ENCODE peak calls at places on chromosomes 11 and 22, in six cellular contexts. Z is BJ, S is astrocyte of the spinal cord, M is uterus, H is fibroblast of lung, I is Peyer's patch. O is an unnamed sample.

GRCh38 chr11:100629671-100630070 is 57.4 kb upstream of the ARHGAP42 start:
- DNase-seq in Z (no peak), H (no peak), S (no peak), I (no peak), M (no peak), O (no peak)

GRCh38 chr11:117096140-117096972 is 1.9 kb downstream of the SIK3 start:
- DNase-seq in I (no peak), H (peak), S (no peak), Z (peak), M (no peak), O (peak)

GRCh38 chr22:23180301-23180892 is at the start of gene BCR:
- DNase-seq in S (peak), I (peak), H (peak), Z (no peak), M (peak), O (peak)

GRCh38 chr11:118530180-118530682 is 761 bp upstream of the TMEM25 start:
- DNase-seq in Z (no peak), I (peak), M (no peak), S (peak), H (peak), O (peak)

GRCh38 chr11:72146625-72147024 is 11.1 kb downstream of the FOLR3 start:
- DNase-seq in Z (no peak), H (no peak), M (no peak), S (no peak), I (no peak), O (no peak)

GRCh38 chr11:131154329-131154728 is 216.1 kb upstream of the NTM start:
- DNase-seq in I (no peak), H (no peak), S (no peak), M (no peak), Z (no peak), O (no peak)

GRCh38 chr22:41913842-41914534 is 886 bp downstream of the SHISA8 start:
- DNase-seq in Z (no peak), I (no peak), M (no peak), H (no peak), S (no peak), O (no peak)

GRCh38 chr11:82546556-82547162 is 187.0 kb downstream of the FAM181B start:
- DNase-seq in Z (no peak), H (no peak), M (no peak), I (no peak), S (no peak), O (no peak)

GRCh38 chr11:76704171-76704948 is 33.8 kb upstream of the LRRC32 start:
- DNase-seq in H (no peak), I (no peak), M (no peak), Z (no peak), S (no peak), O (no peak)

GRCh38 chr11:41461057-41461681 is 1.7 kb upstream of the LRRC4C start:
- DNase-seq in H (no peak), Z (no peak), S (peak), I (no peak), M (no peak), O (no peak)

GRCh38 chr22:35538801-35539321 is 1.8 kb upstream of the RASD2 start:
- DNase-seq in M (no peak), H (no peak), I (no peak), Z (no peak), S (no peak), O (peak)

GRCh38 chr11:134880788-134881187 is 468.7 kb upstream of the B3GAT1 start:
- DNase-seq in I (no peak), S (no peak), Z (no peak), M (no peak), H (no peak), O (no peak)

GRCh38 chr22:40377931-40378330 is 7.5 kb downstream of the SGSM3 start:
- DNase-seq in H (no peak), S (no peak), I (no peak), Z (no peak), M (no peak), O (no peak)

GRCh38 chr22:28864878-28865596 is 18.3 kb upstream of the ZNRF3 start:
- DNase-seq in M (no peak), I (no peak), S (no peak), Z (no peak), H (no peak), O (no peak)

GRCh38 chr11:134763030-134763388 is 351.0 kb upstream of the B3GAT1 start:
- DNase-seq in S (no peak), I (no peak), H (no peak), Z (no peak), M (no peak), O (no peak)

GRCh38 chr22:20315337-20316216 is 4.3 kb downstream of the DGCR6L start:
- DNase-seq in M (no peak), Z (no peak), S (no peak), H (no peak), I (peak), O (no peak)

GRCh38 chr11:64206457-64207246 is at the start of gene FERMT3:
- DNase-seq in S (no peak), Z (no peak), M (no peak), H (no peak), I (peak), O (no peak)

GRCh38 chr11:34824425-34824824 is 91.8 kb downstream of the APIP start:
- DNase-seq in M (no peak), S (no peak), Z (no peak), H (no peak), I (no peak), O (no peak)

GRCh38 chr11:15929371-15929801 is 427.0 kb downstream of the SOX6 start:
- DNase-seq in Z (no peak), M (no peak), S (no peak), H (no peak), I (no peak), O (no peak)

GRCh38 chr11:113618360-113618759 is 87.7 kb downstream of the TMPRSS5 start:
- DNase-seq in M (no peak), Z (no peak), H (peak), S (peak), I (no peak), O (no peak)

GRCh38 chr11:77406396-77406795 is 67.5 kb downstream of the PAK1 start:
- DNase-seq in H (no peak), Z (no peak), I (no peak), S (no peak), M (no peak), O (no peak)

GRCh38 chr11:76337469-76337868 is 43.5 kb downstream of the THAP12 start:
- DNase-seq in I (no peak), Z (no peak), S (no peak), H (no peak), M (no peak), O (no peak)

GRCh38 chr22:45263790-45264269 is 20.9 kb upstream of the UPK3A start:
- DNase-seq in S (peak), M (peak), Z (no peak), H (peak), I (peak), O (peak)

GRCh38 chr11:104892723-104893511 is 5.3 kb downstream of the CASP12 start:
- DNase-seq in I (no peak), S (peak), Z (no peak), M (no peak), H (peak), O (peak)

GRCh38 chr11:14411818-14412217 is 52.8 kb upstream of the RRAS2 start:
- DNase-seq in M (no peak), H (peak), Z (peak), S (peak), I (no peak), O (peak)

GRCh38 chr11:27701262-27702105 is 1.2 kb upstream of the BDNF start:
- DNase-seq in M (no peak), H (peak), I (no peak), Z (no peak), S (peak), O (peak)

GRCh38 chr11:62398011-62398994 is 20.5 kb upstream of the SCGB1A1 start:
- DNase-seq in S (no peak), M (peak), H (peak), I (no peak), Z (peak), O (peak)

GRCh38 chr11:69296890-69297224 is 2.9 kb downstream of the MYEOV start:
- DNase-seq in I (no peak), S (no peak), Z (no peak), H (no peak), M (no peak), O (no peak)

GRCh38 chr22:41092023-41092817 is at the start of gene EP300:
- DNase-seq in I (peak), Z (peak), S (peak), H (peak), M (peak), O (peak)

GRCh38 chr22:49903322-49904039 is 14.8 kb downstream of the ALG12 start:
- DNase-seq in M (no peak), Z (no peak), I (no peak), S (no peak), H (no peak), O (no peak)

GRCh38 chr11:134579709-134580634 is 167.9 kb upstream of the B3GAT1 start:
- DNase-seq in I (peak), Z (no peak), H (no peak), M (no peak), S (no peak), O (no peak)

GRCh38 chr11:16788141-16789060 is 50.0 kb downstream of the C11orf58 start:
- DNase-seq in H (peak), I (peak), Z (no peak), M (peak), S (peak), O (peak)

GRCh38 chr11:2150206-2150847 is 10.7 kb downstream of the INS start:
- DNase-seq in I (no peak), Z (no peak), H (peak), S (peak), M (no peak), O (peak)

GRCh38 chr11:117070016-117070415 is 28.2 kb downstream of the SIK3 start:
- DNase-seq in I (no peak), S (no peak), H (no peak), M (no peak), Z (no peak), O (peak)

GRCh38 chr11:106077609-106078517 is at the start of gene AASDHPPT:
- DNase-seq in S (peak), H (peak), Z (no peak), M (no peak), I (no peak), O (no peak)

GRCh38 chr22:43262990-43263644 is 76.2 kb upstream of the TTLL12 start:
- DNase-seq in I (no peak), H (peak), M (no peak), S (no peak), Z (no peak), O (peak)

GRCh38 chr22:42918500-42918899 is 61.4 kb upstream of the ARFGAP3 start:
- DNase-seq in Z (no peak), M (no peak), H (no peak), S (no peak), I (no peak), O (no peak)

GRCh38 chr22:27046603-27047002 is 389.2 kb downstream of the MIAT start:
- DNase-seq in M (no peak), S (no peak), Z (no peak), I (no peak), H (no peak), O (no peak)

GRCh38 chr11:36167073-36167472 is 122.2 kb downstream of the COMMD9 start:
- DNase-seq in I (no peak), H (no peak), M (no peak), Z (no peak), S (no peak), O (no peak)

GRCh38 chr11:36162282-36162825 is 126.9 kb downstream of the COMMD9 start:
- DNase-seq in M (no peak), H (no peak), I (no peak), Z (no peak), S (no peak), O (no peak)

GRCh38 chr11:36162909-36163434 is 126.3 kb downstream of the COMMD9 start:
- DNase-seq in S (no peak), M (no peak), I (no peak), H (no peak), Z (no peak), O (no peak)

GRCh38 chr11:36165638-36166389 is 123.4 kb downstream of the COMMD9 start:
- DNase-seq in M (no peak), Z (no peak), I (no peak), S (no peak), H (peak), O (peak)

DNA sequence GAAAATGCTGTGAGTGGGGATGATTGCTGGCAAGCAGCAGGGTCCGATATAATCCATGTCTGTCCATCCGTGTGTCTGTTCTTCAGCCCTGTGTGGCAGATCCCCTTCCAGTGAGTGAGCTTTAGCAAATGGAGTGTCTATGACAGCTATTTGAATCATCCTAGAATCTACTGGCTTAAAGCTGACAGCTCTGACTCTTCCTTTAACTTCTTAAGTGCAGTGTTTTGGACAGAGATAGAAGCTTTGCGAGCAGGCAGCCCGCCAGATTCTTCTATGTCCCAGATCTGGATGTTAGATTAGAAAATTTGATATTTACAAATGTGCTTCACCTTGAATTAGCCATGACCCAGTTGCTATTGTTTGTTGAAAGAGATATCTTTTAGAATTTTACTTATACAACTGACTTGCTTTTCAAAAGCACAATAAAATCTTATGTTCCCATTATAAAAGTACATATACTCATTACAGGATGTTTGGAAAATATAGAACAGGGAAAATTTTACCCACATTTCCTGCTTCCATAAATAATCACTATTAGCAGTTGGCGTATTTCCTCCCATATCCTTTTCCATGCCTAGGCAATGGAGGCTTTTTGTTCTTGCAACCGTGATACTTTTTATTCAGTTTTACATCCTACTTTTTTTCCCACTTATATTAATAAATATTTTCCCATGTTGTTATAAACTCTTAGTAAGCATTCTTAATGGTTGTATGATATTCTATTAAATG is 124.5 kb downstream of the COMMD9 start:
- DNase-seq in H (peak), I (no peak), Z (no peak), M (no peak), S (no peak), O (peak)
- H3K4me3 ChIP-seq in H (no peak), I (no peak), Z (no peak), M (no peak), S (no peak), O (no peak)

DNA sequence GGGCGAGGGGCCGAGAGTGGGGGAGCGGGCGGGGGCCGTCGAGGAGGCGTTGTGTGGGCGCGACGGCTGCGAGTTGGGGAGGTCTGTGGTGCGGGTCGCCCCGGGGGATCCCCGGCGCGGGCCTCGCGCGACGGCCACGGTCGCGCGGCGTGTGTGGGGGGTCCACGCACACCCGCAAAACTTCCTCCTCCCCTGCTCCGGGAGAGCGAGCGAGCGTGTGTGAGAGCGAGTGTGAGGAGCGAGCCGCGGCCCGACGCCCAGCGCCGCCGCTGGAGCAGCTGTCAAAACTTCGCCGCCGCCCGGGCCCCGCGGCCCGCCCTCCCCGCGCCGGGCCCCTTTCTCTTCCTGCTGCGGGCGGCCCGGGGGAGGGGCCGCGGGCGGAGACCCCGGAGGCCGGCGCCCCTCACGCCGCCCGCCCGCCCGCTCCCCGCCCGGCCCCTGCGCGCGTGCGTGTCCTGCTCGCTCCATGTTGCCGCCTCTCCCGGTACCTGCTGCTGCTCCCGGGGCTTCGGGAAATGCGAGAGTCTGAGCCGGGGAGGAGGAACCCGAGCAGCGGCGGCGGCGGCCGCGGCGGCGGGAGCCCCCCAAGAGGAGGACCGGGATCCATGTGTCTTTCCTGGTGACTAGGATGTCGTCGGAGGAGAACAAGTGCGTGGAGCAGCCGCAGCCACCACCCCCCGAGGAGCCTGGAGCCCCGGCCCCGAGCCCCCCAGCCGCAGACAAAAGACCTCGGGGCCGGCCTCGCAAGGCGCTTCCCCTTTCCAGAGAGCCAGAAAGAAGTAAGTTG is 9.0 kb upstream of the CCT8L2 start:
- DNase-seq in H (no peak), Z (no peak), S (no peak), M (peak), I (no peak), O (no peak)
- H3K4me3 ChIP-seq in H (peak), Z (peak), S (no peak), M (no peak), I (no peak), O (no peak)

DNA sequence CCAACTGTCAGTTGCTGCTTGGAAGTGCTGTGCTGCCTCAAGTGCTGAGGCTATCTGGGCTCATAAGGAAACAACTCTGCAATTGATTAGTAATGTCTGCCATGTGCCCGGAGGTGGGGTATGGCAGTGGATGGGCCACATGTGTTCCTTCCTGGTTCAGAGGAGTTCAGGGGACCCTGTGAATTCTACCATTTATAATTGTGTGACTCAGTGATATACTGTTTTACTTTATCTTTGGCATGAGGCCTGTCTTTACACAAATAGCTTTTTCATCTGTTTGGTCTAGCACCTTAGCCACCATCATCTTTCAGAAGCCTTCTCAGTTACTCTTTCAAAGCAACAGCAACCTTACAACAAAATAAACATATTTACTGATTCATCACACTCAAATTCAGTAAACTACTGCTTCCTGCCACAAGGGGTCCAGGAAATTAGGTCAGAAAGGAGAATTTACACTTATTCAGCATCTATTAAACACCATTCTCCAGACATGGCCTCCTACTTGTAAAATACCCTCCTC is 20.9 kb downstream of the DKK3 start:
- DNase-seq in S (peak), M (no peak), H (peak), Z (no peak), I (no peak), O (peak)
- H3K4me3 ChIP-seq in S (no peak), M (no peak), H (no peak), Z (no peak), I (no peak), O (no peak)

GRCh38 chr11:88292156-88292844 is 45.2 kb downstream of the CTSC start:
- DNase-seq in M (no peak), S (peak), H (peak), I (no peak), Z (no peak), O (peak)
- H3K4me3 ChIP-seq in M (no peak), S (no peak), H (no peak), I (no peak), Z (no peak), O (no peak)